ENCODE peak calls at places on chromosomes 4 and X, in four cellular contexts. F is K562, I is HepG2, U is GM12878. X is an unnamed sample.

GRCh38 chr4:119540249-119540648 is 88.4 kb downstream of the PDE5A start:
- DNase-seq in I (no peak), F (no peak), U (no peak), X (no peak)

GRCh38 chr4:123599920-123600394 is 203.4 kb downstream of the SPRY1 start:
- DNase-seq in I (peak), U (peak), F (peak), X (peak)

GRCh38 chrX:144819406-144819805 is 427.9 kb upstream of the SPANXN1 start:
- DNase-seq in F (no peak), U (no peak), I (no peak), X (no peak)

GRCh38 chrX:68829594-68830485 is 1.0 kb downstream of the EFNB1 start:
- DNase-seq in U (no peak), F (no peak), I (no peak), X (peak)

GRCh38 chr4:105550641-105551040 is 1.8 kb upstream of the ARHGEF38 start:
- DNase-seq in F (no peak), I (no peak), U (no peak), X (no peak)

GRCh38 chrX:57282568-57282967 is 3.9 kb upstream of the FAAH2 start:
- DNase-seq in U (no peak), I (no peak), F (no peak), X (no peak)

GRCh38 chrX:150361070-150361776 is 1.9 kb upstream of the MAMLD1 start:
- DNase-seq in F (peak), I (no peak), U (no peak), X (peak)

GRCh38 chr4:74623041-74623440 is 171.3 kb downstream of the BTC start:
- DNase-seq in U (no peak), I (peak), F (peak), X (peak)

GRCh38 chr4:929970-930625 is 2.0 kb downstream of the GAK start:
- DNase-seq in U (no peak), I (peak), F (no peak), X (peak)

GRCh38 chr4:128309585-128309984 is 22.0 kb upstream of the PGRMC2 start:
- DNase-seq in F (no peak), I (no peak), U (no peak), X (no peak)

GRCh38 chr4:139454111-139454600 is at the start of gene RAB33B:
- DNase-seq in F (no peak), U (no peak), I (no peak), X (no peak)

GRCh38 chr4:149605601-149606378 is 209.9 kb downstream of the IQCM start:
- DNase-seq in U (no peak), F (no peak), I (no peak), X (no peak)

GRCh38 chr4:4763815-4764202 is 95.7 kb upstream of the MSX1 start:
- DNase-seq in U (no peak), I (peak), F (no peak), X (no peak)

GRCh38 chr4:10296730-10297129 is 160.5 kb downstream of the ZNF518B start:
- DNase-seq in F (no peak), U (no peak), I (no peak), X (no peak)

GRCh38 chr4:15132739-15133138 is 130.5 kb downstream of the CPEB2 start:
- DNase-seq in I (no peak), U (no peak), F (no peak), X (peak)

GRCh38 chrX:47168495-47169073 is 23.6 kb downstream of the RBM10 start:
- DNase-seq in I (no peak), U (no peak), F (peak), X (no peak)

GRCh38 chr4:12724520-12724919 is 759.6 kb downstream of the RAB28 start:
- DNase-seq in F (no peak), U (no peak), I (peak), X (peak)

GRCh38 chrX:18210470-18210869 is 10.2 kb downstream of the BEND2 start:
- DNase-seq in I (no peak), U (no peak), F (no peak), X (no peak)

GRCh38 chr4:40995850-40996249 is 218.5 kb downstream of the APBB2 start:
- DNase-seq in F (no peak), U (no peak), I (no peak), X (no peak)

GRCh38 chr4:130703211-130703920 is 1607.4 kb downstream of the C4orf33 start:
- DNase-seq in F (no peak), I (no peak), U (no peak), X (no peak)

GRCh38 chr4:109890076-109890475 is 22.6 kb upstream of the EGF start:
- DNase-seq in U (no peak), F (no peak), I (no peak), X (no peak)

GRCh38 chr4:5019274-5019673 is at the start of gene CYTL1:
- DNase-seq in U (no peak), F (no peak), I (no peak), X (peak)

GRCh38 chrX:149837639-149838038 is 43.3 kb upstream of the MAGEA8 start:
- DNase-seq in F (no peak), I (no peak), U (peak), X (no peak)

GRCh38 chr4:118888666-118889312 is at the start of gene SYNPO2:
- DNase-seq in I (no peak), U (no peak), F (no peak), X (peak)

GRCh38 chrX:109629310-109629709 is 4.3 kb upstream of the KCNE5 start:
- DNase-seq in U (no peak), F (no peak), I (no peak), X (peak)

GRCh38 chrX:40912166-40912565 is 173.1 kb upstream of the USP9X start:
- DNase-seq in U (no peak), I (no peak), F (no peak), X (no peak)

GRCh38 chr4:138576684-138577083 is 334.5 kb upstream of the SLC7A11 start:
- DNase-seq in U (no peak), I (peak), F (peak), X (no peak)

GRCh38 chr4:47084111-47084510 is 52.7 kb downstream of the GABRB1 start:
- DNase-seq in U (no peak), I (no peak), F (no peak), X (no peak)

GRCh38 chr4:83329521-83330105 is 5.0 kb downstream of the HPSE start:
- DNase-seq in I (no peak), F (no peak), U (no peak), X (no peak)

GRCh38 chrX:53440101-53440500 is 5.9 kb upstream of the HSD17B10 start:
- DNase-seq in U (no peak), F (no peak), I (no peak), X (no peak)

DNA sequence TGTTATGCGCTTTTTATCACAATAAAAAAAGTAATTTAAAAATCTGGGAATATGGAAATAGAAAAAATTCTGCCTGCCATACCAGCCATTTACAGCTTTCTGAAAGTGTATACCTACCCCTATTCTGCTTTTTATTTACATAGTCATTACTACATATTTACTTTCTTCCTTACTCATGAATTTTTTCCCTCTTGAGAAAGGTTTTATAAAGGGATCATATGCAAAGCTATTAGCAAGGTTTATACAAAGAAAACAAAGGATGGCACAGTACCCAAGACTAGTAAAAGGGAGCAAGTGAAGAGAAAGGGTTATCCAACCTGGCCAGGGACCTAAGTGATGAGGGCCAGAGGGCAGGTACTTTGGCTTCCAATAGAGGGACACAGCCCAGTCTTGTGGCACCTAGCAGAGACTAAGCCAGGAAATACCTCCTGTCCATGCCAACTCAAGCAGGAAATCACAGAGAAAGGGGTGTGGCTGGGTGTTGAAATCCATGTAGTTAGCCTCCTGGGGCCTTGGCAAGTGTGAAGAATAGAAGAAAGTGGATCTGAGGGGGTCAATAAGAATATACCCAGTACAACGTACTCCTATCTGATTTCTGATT is 207.3 kb upstream of the VEGFC start:
- DNase-seq in I (no peak), F (no peak), U (no peak), X (no peak)
- TF ChIP-seq RAD21 in I (no peak), F (no peak), U (no peak), X (no peak)

GRCh38 chrX:15343075-15343476 is 7.8 kb upstream of the PIGA start:
- DNase-seq in I (no peak), F (no peak), U (no peak), X (no peak)
- TF ChIP-seq EP300 in I (no peak), F (no peak), U (no peak), X (no peak)

GRCh38 chr4:185839204-185839712 is 27.3 kb upstream of the SORBS2 start:
- DNase-seq in I (no peak), U (no peak), F (no peak), X (no peak)

GRCh38 chr4:185838104-185838452 is 26.1 kb upstream of the SORBS2 start:
- DNase-seq in I (no peak), U (no peak), F (no peak), X (no peak)

GRCh38 chr4:185838514-185839203 is 26.7 kb upstream of the SORBS2 start:
- DNase-seq in U (no peak), F (no peak), I (no peak), X (no peak)

GRCh38 chr4:185836268-185837084 is 24.5 kb upstream of the SORBS2 start:
- DNase-seq in F (no peak), I (peak), U (no peak), X (no peak)

GRCh38 chr4:185837415-185838103 is 25.6 kb upstream of the SORBS2 start:
- DNase-seq in I (no peak), U (no peak), F (no peak), X (no peak)
- TF ChIP-seq NFIC in I (no peak), U (no peak), F (no peak), X (no peak)

DNA sequence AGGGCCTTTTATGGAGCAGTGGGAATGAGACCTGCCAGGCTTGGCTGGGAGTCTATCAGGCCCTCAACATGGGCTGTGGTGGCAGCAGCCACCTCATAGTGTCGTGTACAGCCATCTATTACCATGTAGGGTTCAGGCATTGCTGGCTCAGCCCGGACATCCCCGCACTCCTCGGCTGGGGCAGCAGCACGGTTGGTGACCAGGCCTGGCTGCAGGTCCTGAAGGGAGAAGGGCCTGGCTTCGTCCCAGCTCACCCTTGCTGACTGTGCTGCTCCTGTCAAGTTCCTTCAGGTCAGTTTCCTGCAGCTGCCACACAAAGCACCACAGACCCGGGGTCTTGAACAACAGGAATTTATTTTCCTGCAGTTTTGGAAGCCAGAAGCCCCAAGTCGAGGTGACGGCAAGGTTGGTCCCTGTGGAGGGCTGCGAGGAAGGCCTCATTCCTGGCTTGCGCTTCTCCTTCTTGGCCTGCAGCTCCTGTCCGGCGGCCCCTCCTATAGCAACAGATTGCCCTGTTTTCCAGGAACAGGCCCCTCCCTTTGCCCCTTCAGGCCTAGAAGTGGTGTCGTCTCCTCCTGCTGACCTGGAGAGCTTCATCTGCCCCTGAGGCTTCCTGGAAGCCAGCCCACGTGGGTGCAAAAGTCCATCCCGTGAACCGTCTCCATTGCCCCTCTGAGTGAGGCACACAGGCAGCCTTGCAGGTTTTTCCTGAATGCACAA is 25.2 kb upstream of the SORCS2 start:
- DNase-seq in I (no peak), U (no peak), F (no peak), X (no peak)
- TF ChIP-seq RAD21 in I (no peak), U (no peak), F (no peak), X (no peak)

GRCh38 chr4:142475663-142476062 is 370.4 kb downstream of the INPP4B start:
- DNase-seq in F (no peak), I (no peak), U (no peak), X (no peak)
- TF ChIP-seq EP300 in F (no peak), I (no peak), U (no peak), X (no peak)

DNA sequence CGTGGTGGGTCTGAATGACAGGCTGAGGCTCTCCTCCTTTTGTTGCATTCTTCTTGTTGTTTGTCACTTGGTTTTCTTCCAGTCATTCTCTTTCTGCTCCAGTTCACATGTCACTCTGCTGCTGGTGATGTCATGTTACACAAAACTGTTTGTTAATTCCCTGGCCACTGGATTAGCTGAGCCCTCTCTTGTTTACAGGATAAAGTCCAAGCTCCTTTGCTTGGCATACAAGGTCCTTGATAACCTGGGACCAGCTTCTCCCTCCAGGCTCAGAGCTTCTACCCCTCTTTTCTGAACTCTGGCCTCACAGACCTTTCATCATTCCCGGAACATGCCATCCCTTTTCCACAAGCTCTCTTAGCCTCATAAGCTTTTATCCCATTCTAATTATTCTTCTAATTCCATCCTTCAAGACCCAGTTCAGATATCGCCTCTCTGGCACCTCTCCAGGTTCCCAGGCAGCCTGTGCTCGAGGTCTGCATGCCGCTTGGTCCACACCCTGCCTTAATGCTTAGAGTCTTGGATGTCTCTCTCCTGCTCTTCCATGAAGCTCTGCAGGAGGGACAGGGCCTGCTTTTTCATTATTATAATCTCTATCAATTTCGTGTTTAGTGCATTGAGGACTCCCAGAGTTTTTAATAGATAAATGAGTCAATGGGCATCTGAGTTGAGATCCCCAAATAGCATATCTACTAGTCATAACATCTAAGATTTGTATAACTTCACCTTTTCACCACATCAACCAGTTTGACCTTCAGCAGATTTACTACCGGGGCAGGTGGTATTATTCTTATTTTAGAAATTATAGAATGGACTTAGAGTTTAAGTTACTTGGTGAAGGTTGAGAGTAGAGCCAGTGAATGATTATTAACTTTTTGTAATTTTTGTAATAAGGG is 98.7 kb downstream of the TMEM131L start:
- DNase-seq in U (no peak), I (peak), F (no peak), X (no peak)
- TF ChIP-seq NFIC in U (no peak), I (peak), F (no peak), X (no peak)

GRCh38 chr4:87056884-87057283 is 122.1 kb downstream of the AFF1 start:
- DNase-seq in I (no peak), F (no peak), U (no peak), X (no peak)

GRCh38 chr4:87057835-87058234 is 123.0 kb downstream of the AFF1 start:
- DNase-seq in I (no peak), U (no peak), F (no peak), X (no peak)

GRCh38 chr4:87055340-87055739 is 120.5 kb downstream of the AFF1 start:
- DNase-seq in I (no peak), U (no peak), F (no peak), X (no peak)

GRCh38 chr4:87060957-87061356 is 126.1 kb downstream of the AFF1 start:
- DNase-seq in U (no peak), I (no peak), F (no peak), X (no peak)

GRCh38 chr4:87058272-87059073 is 123.7 kb downstream of the AFF1 start:
- DNase-seq in U (no peak), I (no peak), F (peak), X (no peak)
- TF ChIP-seq RAD21 in U (peak), I (no peak), F (peak), X (no peak)

GRCh38 chr4:120723986-120724385 is 198.5 kb downstream of the PRDM5 start:
- DNase-seq in U (no peak), F (no peak), I (no peak), X (no peak)

GRCh38 chr4:120723105-120723504 is 199.4 kb downstream of the PRDM5 start:
- DNase-seq in U (no peak), F (no peak), I (no peak), X (no peak)

GRCh38 chr4:120722655-120723054 is 199.9 kb downstream of the PRDM5 start:
- DNase-seq in F (no peak), I (no peak), U (no peak), X (no peak)

GRCh38 chr4:120724656-120725055 is 197.9 kb downstream of the PRDM5 start:
- DNase-seq in U (no peak), F (no peak), I (no peak), X (no peak)

GRCh38 chr4:120725639-120726585 is 196.6 kb downstream of the PRDM5 start:
- DNase-seq in U (no peak), I (no peak), F (no peak), X (peak)
- TF ChIP-seq EP300 in U (no peak), I (no peak), F (no peak), X (no peak)

X was measured in SK-N-SH.